ENCODE peak calls at places on chromosomes 16 and 17, in ten cellular contexts. R is A549, Y is uterus, E is prostate gland, L is lower leg skin, S is IMR-90, H is ovary, D is sigmoid colon, U is tibial nerve, P is Peyer's patch. K is an unnamed sample.

GRCh38 chr17:64092952-64093451 is 36.9 kb downstream of the ERN1 start:
- DNase-seq in U (no peak), L (no peak), P (no peak), Y (peak), R (no peak), H (no peak), E (no peak), S (no peak), D (no peak), K (no peak)

GRCh38 chr16:67489401-67490083 is 6.2 kb upstream of the AGRP start:
- DNase-seq in L (no peak), E (no peak), Y (no peak), S (no peak), P (no peak), R (no peak), H (peak), U (no peak), D (no peak), K (no peak)

GRCh38 chr17:31554930-31555329 is 163.5 kb downstream of the RAB11FIP4 start:
- DNase-seq in R (no peak), E (no peak), L (no peak), U (no peak), S (no peak), P (no peak), H (no peak), Y (no peak), D (no peak), K (no peak)

GRCh38 chr17:80999224-81000088 is 7.8 kb downstream of the CHMP6 start:
- DNase-seq in R (no peak), E (no peak), S (no peak), P (no peak), H (no peak), U (no peak), L (no peak), D (no peak), Y (no peak), K (no peak)

GRCh38 chr17:1201132-1201702 is 21.4 kb upstream of the ABR start:
- DNase-seq in E (no peak), R (no peak), D (no peak), U (no peak), S (no peak), P (peak), Y (no peak), L (no peak), H (no peak), K (no peak)

GRCh38 chr17:38917259-38917658 is 8.2 kb upstream of the LASP1NB start:
- DNase-seq in R (no peak), P (peak), S (no peak), Y (no peak), U (no peak), L (no peak), H (no peak), E (no peak), D (peak), K (no peak)

GRCh38 chr17:41748275-41748674 is 13.8 kb upstream of the HAP1 start:
- DNase-seq in L (no peak), Y (no peak), S (no peak), R (no peak), D (no peak), P (no peak), U (no peak), H (no peak), E (no peak), K (no peak)

GRCh38 chr16:47590472-47590871 is 129.3 kb downstream of the PHKB start:
- DNase-seq in L (no peak), D (no peak), U (no peak), E (no peak), S (no peak), R (no peak), H (no peak), Y (no peak), P (no peak), K (no peak)

GRCh38 chr16:88605186-88606145 is 32.9 kb upstream of the IL17C start:
- DNase-seq in U (no peak), E (no peak), S (no peak), H (no peak), L (no peak), Y (no peak), R (no peak), D (no peak), P (no peak), K (no peak)

GRCh38 chr16:81553814-81554675 is 109.4 kb downstream of the CMIP start:
- DNase-seq in S (no peak), L (no peak), H (no peak), U (no peak), D (no peak), P (no peak), E (no peak), R (no peak), Y (no peak), K (no peak)

GRCh38 chr16:31078597-31079341 is 4.5 kb downstream of the ZNF646 start:
- DNase-seq in Y (no peak), H (no peak), R (no peak), U (no peak), L (no peak), E (no peak), P (no peak), S (no peak), D (peak), K (no peak)

GRCh38 chr16:11743308-11744074 is 834 bp upstream of the TXNDC11 start:
- DNase-seq in R (peak), H (no peak), D (peak), P (peak), L (peak), U (peak), E (no peak), Y (peak), S (peak), K (no peak)

GRCh38 chr17:34892864-34893263 is 68.4 kb downstream of the CCT6B start:
- DNase-seq in P (no peak), U (no peak), H (no peak), E (no peak), S (no peak), R (peak), Y (no peak), D (no peak), L (no peak), K (peak)

GRCh38 chr17:72284806-72285205 is 164.0 kb downstream of the SOX9 start:
- DNase-seq in Y (no peak), H (no peak), R (no peak), L (no peak), E (no peak), D (no peak), S (no peak), P (no peak), U (no peak), K (no peak)

GRCh38 chr16:56301391-56301850 is 110.1 kb downstream of the GNAO1 start:
- DNase-seq in P (no peak), Y (no peak), R (no peak), U (no peak), S (peak), L (no peak), D (no peak), H (no peak), E (no peak), K (no peak)

GRCh38 chr16:22300427-22301071 is 3.3 kb downstream of the POLR3E start:
- DNase-seq in H (no peak), U (peak), D (peak), P (peak), S (peak), E (peak), L (no peak), Y (no peak), R (peak), K (peak)

GRCh38 chr16:90020260-90020837 is 1.1 kb upstream of the DBNDD1 start:
- DNase-seq in P (no peak), U (no peak), E (no peak), Y (no peak), L (no peak), H (no peak), R (no peak), S (peak), D (no peak), K (no peak)

GRCh38 chr16:56227936-56228335 is 36.6 kb downstream of the GNAO1 start:
- DNase-seq in U (no peak), R (no peak), S (no peak), Y (no peak), L (no peak), E (no peak), D (no peak), H (no peak), P (no peak), K (no peak)

GRCh38 chr17:79837888-79838540 is 1.2 kb downstream of the CBX4 start:
- DNase-seq in Y (no peak), H (peak), D (no peak), R (no peak), U (no peak), P (peak), L (peak), S (no peak), E (no peak), K (no peak)

GRCh38 chr17:79835470-79835899 is 3.8 kb downstream of the CBX4 start:
- DNase-seq in Y (no peak), H (no peak), R (no peak), L (no peak), U (no peak), D (no peak), P (no peak), E (no peak), S (no peak), K (no peak)

GRCh38 chr17:79838541-79839274 is 532 bp downstream of the CBX4 start:
- DNase-seq in D (no peak), U (no peak), P (peak), S (peak), L (peak), H (peak), R (peak), E (peak), Y (peak), K (no peak)

GRCh38 chr17:79835953-79836951 is 3.0 kb downstream of the CBX4 start:
- DNase-seq in S (peak), D (no peak), Y (no peak), R (no peak), U (no peak), P (no peak), L (peak), E (peak), H (peak), K (no peak)

GRCh38 chr17:79836952-79837887 is 2.0 kb downstream of the CBX4 start:
- DNase-seq in U (no peak), H (peak), D (peak), S (peak), P (peak), L (peak), R (peak), Y (peak), E (peak), K (peak)
- TF ChIP-seq POLR2A in U (no peak), H (no peak), D (no peak), S (no peak), P (no peak), L (no peak), R (no peak), Y (no peak), E (peak), K (no peak)

DNA sequence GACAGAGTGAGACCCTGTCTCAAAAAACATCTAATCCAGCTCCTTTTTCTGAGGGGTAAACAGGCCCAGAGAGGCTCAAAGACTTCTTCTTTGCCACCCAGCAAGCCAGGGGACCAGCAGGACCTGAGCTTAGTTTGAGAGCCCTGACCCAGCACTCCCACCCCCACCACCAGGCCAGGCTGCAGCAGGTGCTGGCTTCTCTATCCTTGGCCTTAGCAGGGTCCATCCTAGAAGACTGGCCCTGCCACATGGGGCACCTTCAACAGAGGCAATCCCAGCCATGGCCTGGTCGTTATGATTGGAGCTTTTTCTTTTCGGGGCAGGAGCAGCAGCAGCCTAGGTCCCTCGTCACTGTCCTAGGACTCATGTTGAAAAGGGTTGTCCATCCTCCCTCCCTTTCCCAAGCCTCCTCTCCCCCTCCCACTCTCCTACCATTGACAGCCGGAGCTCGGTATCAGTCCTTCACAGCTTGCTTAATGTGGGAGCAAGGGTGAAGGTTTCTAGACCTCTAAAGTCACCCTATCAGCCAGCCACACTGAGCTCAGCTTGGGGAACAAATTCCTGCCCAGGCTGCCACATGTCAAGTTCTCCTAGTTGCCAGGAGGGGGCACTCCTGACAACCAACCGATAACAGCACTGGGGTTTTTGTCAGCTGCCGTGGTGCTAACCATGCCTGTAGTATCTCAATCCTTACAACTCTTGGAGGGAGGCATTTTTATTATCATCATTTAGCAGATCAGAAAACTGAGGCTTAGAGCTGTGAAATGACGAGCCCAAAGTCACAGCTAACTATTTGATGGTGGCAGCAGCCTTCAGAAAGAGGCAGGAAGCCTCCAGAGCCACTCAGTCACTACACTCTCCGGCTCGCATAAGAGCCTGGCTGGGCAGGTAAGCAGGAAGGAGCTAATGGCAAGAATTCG is 11.2 kb downstream of the MRPL27 start:
- DNase-seq in R (peak), U (peak), Y (no peak), L (no peak), H (no peak), E (peak), P (peak), D (peak), S (peak), K (peak)
- TF ChIP-seq POLR2A in R (no peak), U (no peak), Y (no peak), L (no peak), H (no peak), E (no peak), P (no peak), D (no peak), S (no peak), K (no peak)

GRCh38 chr17:49260011-49260921 is 29.7 kb upstream of the PHOSPHO1 start:
- DNase-seq in S (peak), D (peak), P (peak), L (peak), R (peak), U (peak), H (peak), E (peak), Y (peak), K (peak)
- TF ChIP-seq POLR2A in S (peak), D (no peak), P (no peak), L (no peak), R (peak), U (no peak), H (no peak), E (no peak), Y (peak), K (peak)

GRCh38 chr17:78279360-78279990 is 48.0 kb downstream of the TMEM235 start:
- DNase-seq in D (no peak), H (no peak), E (no peak), R (no peak), Y (no peak), L (no peak), S (no peak), P (no peak), U (no peak), K (no peak)
- TF ChIP-seq POLR2A in D (no peak), H (no peak), E (no peak), R (no peak), Y (no peak), L (no peak), S (no peak), P (no peak), U (no peak), K (no peak)

GRCh38 chr16:3712830-3713476 is 4.4 kb downstream of the TRAP1 start:
- DNase-seq in D (no peak), U (no peak), E (no peak), R (no peak), P (no peak), S (no peak), Y (no peak), L (no peak), H (no peak), K (no peak)
- TF ChIP-seq POLR2A in D (no peak), U (no peak), E (no peak), R (no peak), P (no peak), S (no peak), Y (no peak), L (no peak), H (no peak), K (no peak)

DNA sequence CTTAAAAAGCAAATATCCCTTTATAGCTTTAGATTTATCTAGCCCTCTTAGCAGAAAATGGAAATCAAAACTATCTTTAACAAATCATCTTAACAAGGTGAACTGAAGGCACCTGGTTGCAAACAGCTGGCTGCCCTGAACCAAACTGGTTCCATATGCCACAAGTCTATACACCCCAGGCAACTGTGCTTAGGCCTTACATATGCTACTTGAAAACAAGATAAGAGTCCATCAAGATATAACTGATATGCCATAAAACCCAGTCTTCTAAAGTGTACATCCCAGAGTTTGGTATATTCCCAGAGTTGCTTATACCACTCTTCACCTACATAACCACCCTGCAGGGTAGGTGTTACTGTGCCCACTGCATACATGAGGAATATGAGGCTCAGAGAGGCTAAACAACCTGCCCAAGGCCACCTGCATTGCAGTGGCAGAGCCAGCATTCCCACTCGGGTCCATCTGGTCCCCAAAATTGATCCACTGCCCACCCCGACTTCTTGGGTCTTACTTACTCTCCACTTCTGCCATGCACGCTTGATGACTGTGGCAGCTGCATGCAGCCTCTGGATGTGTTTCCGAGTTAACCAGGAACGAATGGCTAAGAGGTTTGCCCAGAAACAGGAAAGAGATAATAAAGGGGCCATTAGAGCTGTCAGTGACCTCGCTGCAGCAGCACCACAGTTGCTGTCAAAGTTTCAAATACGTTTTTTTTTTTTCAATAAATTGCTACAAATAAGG is 12.2 kb downstream of the ZNHIT3 start:
- DNase-seq in S (no peak), P (no peak), D (peak), H (no peak), L (no peak), Y (no peak), U (no peak), E (no peak), R (no peak), K (no peak)
- TF ChIP-seq POLR2A in S (no peak), P (no peak), D (no peak), H (no peak), L (no peak), Y (no peak), U (no peak), E (no peak), R (no peak), K (no peak)

DNA sequence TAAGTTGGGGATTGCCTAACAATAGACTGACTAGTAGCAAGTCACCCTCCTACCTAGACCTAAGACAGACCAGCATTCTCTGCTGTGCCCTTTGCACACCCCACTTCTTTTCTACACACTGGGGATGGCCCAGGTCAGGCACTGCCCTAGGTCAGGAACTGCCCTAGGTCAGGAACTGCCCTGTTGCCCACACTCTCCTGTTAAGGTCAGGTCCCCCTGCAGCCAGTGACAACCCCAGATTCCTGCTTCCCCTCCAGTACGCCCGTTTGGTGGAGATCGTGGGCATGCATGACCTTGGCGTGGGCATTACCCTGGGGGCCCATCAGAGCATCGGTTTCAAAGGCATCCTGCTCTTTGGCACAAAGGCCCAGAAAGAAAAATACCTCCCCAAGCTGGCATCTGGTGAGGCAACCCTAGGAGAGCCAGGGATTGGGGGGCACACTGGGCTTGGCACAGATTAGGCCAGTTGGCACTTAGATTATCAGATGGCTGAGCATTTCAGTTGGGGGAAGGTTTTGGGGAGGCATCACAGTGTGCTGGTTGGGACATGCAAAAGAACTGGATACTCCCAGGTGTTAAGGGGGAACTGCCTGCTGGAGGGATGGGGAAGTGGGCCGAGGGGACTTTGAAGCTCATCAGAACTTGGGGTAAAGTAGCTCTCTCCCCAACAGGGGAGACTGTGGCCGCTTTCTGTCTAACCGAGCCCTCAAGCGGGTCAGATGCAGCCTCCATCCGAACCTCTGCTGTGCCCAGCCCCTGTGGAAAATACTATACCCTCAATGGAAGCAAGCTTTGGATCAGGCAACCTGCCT is 1.7 kb downstream of the ACADVL start:
- DNase-seq in Y (no peak), E (no peak), S (no peak), L (no peak), D (peak), U (no peak), H (no peak), R (no peak), P (no peak), K (no peak)
- TF ChIP-seq POLR2A in Y (no peak), E (no peak), S (no peak), L (no peak), D (no peak), U (no peak), H (no peak), R (no peak), P (no peak), K (no peak)

GRCh38 chr17:57275365-57275764 is 19.0 kb downstream of the MSI2 start:
- DNase-seq in P (no peak), U (no peak), Y (no peak), L (no peak), E (no peak), R (no peak), H (no peak), S (no peak), D (no peak), K (no peak)
- TF ChIP-seq POLR2A in P (no peak), U (no peak), Y (no peak), L (no peak), E (no peak), R (no peak), H (no peak), S (no peak), D (no peak), K (no peak)

GRCh38 chr17:79007504-79008381 is 1.8 kb downstream of the CANT1 start:
- DNase-seq in H (no peak), S (no peak), R (no peak), D (peak), L (no peak), Y (peak), E (no peak), P (no peak), U (no peak), K (no peak)
- TF ChIP-seq POLR2A in H (no peak), S (no peak), R (no peak), D (no peak), L (no peak), Y (no peak), E (no peak), P (no peak), U (no peak), K (no peak)